ENCODE peak calls at places on chromosomes 5 and 9, in nine cellular contexts. E is IMR-90; X is stimulated activated CD8-positive, alpha-beta memory T cell treated with anti-CD3 and anti-CD28 coated beads, Interleukin-12 subunit alpha, Interleukin-12 subunit beta, amount 100 ng/mL, for 1 hour; O is activated naive CD4-positive, alpha-beta T cell treated with anti-CD3 and anti-CD28 coated beads for 36 hours; W is AG08395; M is Calu3; F is AG10803; J is CD8-positive, alpha-beta memory T cell; B is osteocyte. H is an unnamed sample.

GRCh38 chr5:125348936-125349335 is 602.5 kb upstream of the ZNF608 start:
- DNase-seq in E (no peak), X (no peak), O (no peak), W (no peak), M (no peak), F (no peak), J (no peak), B (no peak), H (no peak)

GRCh38 chr9:132404228-132404881 is 2.3 kb downstream of the TTF1 start:
- DNase-seq in E (no peak), X (no peak), O (peak; percentile 55), W (no peak), M (no peak), F (peak; percentile 12), J (no peak), B (no peak), H (no peak)

GRCh38 chr9:76561887-76562286 is 102.9 kb downstream of the GCNT1 start:
- DNase-seq in E (no peak), X (no peak), O (no peak), W (no peak), M (no peak), F (no peak), J (no peak), B (no peak), H (no peak)

GRCh38 chr5:65914644-65915196 is 11.7 kb upstream of the ERBIN start:
- DNase-seq in E (no peak), X (no peak), O (no peak), W (no peak), M (peak; percentile 11), F (no peak), J (no peak), B (no peak), H (no peak)

GRCh38 chr5:132023258-132024116 is 12.0 kb upstream of the ACSL6 start:
- DNase-seq in E (no peak), X (no peak), O (no peak), W (no peak), M (no peak), F (no peak), J (no peak), B (peak; percentile 56), H (no peak)

GRCh38 chr5:176373100-176373818 is 8.0 kb downstream of the ARL10 start:
- DNase-seq in E (peak; percentile 9), X (no peak), O (no peak), W (peak; percentile 10), M (no peak), F (peak; percentile 49), J (no peak), B (no peak), H (no peak)

GRCh38 chr9:134010310-134010709 is 15.0 kb upstream of the BRD3OS start:
- DNase-seq in E (no peak), X (no peak), O (no peak), W (no peak), M (no peak), F (no peak), J (no peak), B (no peak), H (no peak)

GRCh38 chr9:104743377-104743985 is 4.0 kb upstream of the NIPSNAP3A start:
- DNase-seq in E (peak; percentile 73), X (no peak), O (peak; percentile 49), W (peak; percentile 61), M (peak; percentile 24), F (peak; percentile 71), J (no peak), B (no peak), H (peak; percentile 27)

GRCh38 chr5:89128097-89128496 is 245.1 kb upstream of the MEF2C start:
- DNase-seq in E (peak; percentile 1), X (no peak), O (no peak), W (peak; percentile 3), M (no peak), F (no peak), J (no peak), B (no peak), H (no peak)

GRCh38 chr5:88034520-88034919 is 234.1 kb downstream of the TMEM161B start:
- DNase-seq in E (no peak), X (no peak), O (no peak), W (no peak), M (no peak), F (no peak), J (no peak), B (no peak), H (no peak)